ENCODE peak calls at places on chromosomes 2 and 18, in six cellular contexts. V, O, N, W, E and J are unnamed samples.

GRCh38 chr2:28054916-28055315 is 164.4 kb downstream of the BABAM2 start:
- DNase-seq in W (peak), O (no peak), V (no peak), N (peak), E (no peak), J (no peak)

GRCh38 chr18:36697905-36698304 is 130.9 kb downstream of the TPGS2 start:
- DNase-seq in E (no peak), O (peak), V (peak), N (peak), W (peak), J (no peak)

GRCh38 chr2:215613265-215613664 is 177.4 kb upstream of the FN1 start:
- DNase-seq in N (no peak), E (no peak), W (no peak), V (no peak), O (no peak), J (no peak)

GRCh38 chr2:170022692-170023091 is 155.3 kb upstream of the MYO3B start:
- DNase-seq in N (peak), O (peak), W (peak), E (no peak), V (peak), J (no peak)

GRCh38 chr2:7999683-8000476 is 682.0 kb upstream of the ID2 start:
- DNase-seq in E (no peak), W (no peak), N (no peak), O (no peak), V (no peak), J (no peak)

GRCh38 chr2:17479875-17480274 is 38.4 kb downstream of the RAD51AP2 start:
- DNase-seq in W (peak), V (no peak), E (no peak), N (peak), O (peak), J (no peak)

GRCh38 chr2:26598336-26599006 is 42.7 kb downstream of the CIB4 start:
- DNase-seq in W (no peak), E (peak), V (no peak), N (no peak), O (no peak), J (no peak)

GRCh38 chr2:138421315-138421970 is 80.1 kb upstream of the SPOPL start:
- DNase-seq in E (no peak), W (peak), N (no peak), V (peak), O (peak), J (no peak)

GRCh38 chr2:156787517-156787916 is 351.3 kb downstream of the GPD2 start:
- DNase-seq in E (no peak), N (no peak), O (no peak), V (no peak), W (no peak), J (no peak)

GRCh38 chr18:58639751-58640427 is 11.0 kb upstream of the ALPK2 start:
- DNase-seq in W (peak), V (peak), E (no peak), O (peak), N (peak), J (no peak)

GRCh38 chr2:163558286-163559009 is 177.4 kb downstream of the FIGN start:
- DNase-seq in O (no peak), E (no peak), W (no peak), V (no peak), N (no peak), J (no peak)

GRCh38 chr2:69054431-69054830 is 41.5 kb downstream of the ANTXR1 start:
- DNase-seq in N (no peak), E (no peak), V (peak), O (peak), W (peak), J (peak)

GRCh38 chr2:216743781-216744180 is 48.4 kb upstream of the IGFBP5 start:
- DNase-seq in E (no peak), V (no peak), W (no peak), N (no peak), O (no peak), J (no peak)

GRCh38 chr2:27305516-27305915 is 2.7 kb downstream of the UCN start:
- DNase-seq in V (no peak), E (no peak), W (no peak), N (no peak), O (no peak), J (no peak)

GRCh38 chr18:13500227-13500865 is 226.0 kb downstream of the FAM210A start:
- DNase-seq in O (peak), W (peak), V (peak), E (peak), N (peak), J (peak)

GRCh38 chr18:70068981-70069380 is 121.3 kb upstream of the CD226 start:
- DNase-seq in W (no peak), V (no peak), O (no peak), E (no peak), N (no peak), J (no peak)

GRCh38 chr2:8662239-8662879 is 19.5 kb upstream of the ID2 start:
- DNase-seq in E (no peak), W (peak), O (peak), V (peak), N (peak), J (no peak)

GRCh38 chr2:219207884-219208740 is 1.5 kb downstream of the ZFAND2B start:
- DNase-seq in E (no peak), O (peak), V (peak), W (peak), N (peak), J (no peak)

GRCh38 chr2:175855794-175856453 is 146.1 kb downstream of the LNPK start:
- DNase-seq in E (no peak), N (peak), W (no peak), O (no peak), V (peak), J (no peak)

DNA sequence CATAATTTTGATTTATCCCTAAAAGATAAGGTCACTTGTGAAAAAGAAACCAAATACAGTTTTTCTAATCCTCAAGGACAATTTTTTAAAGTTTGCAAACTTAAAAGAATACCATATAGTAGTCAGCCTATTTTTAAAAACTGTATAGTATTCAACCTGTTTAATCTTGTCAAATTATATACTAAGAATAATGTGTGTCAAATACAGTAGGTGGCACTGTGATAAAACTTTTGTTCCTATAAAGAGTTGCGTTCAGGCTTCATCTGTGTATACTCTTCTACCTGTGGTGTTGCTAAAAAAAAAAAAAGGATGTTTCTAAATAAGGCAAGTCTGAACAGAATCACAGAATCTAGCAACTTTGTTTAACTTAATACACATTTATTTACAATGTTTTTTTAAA is 68.6 kb downstream of the CCDC138 start:
- DNase-seq in E (no peak), W (peak), O (peak), V (peak), N (no peak), J (no peak)
- TF ChIP-seq CTCF in E (no peak), W (peak), O (no peak), V (peak), N (no peak), J (peak)

DNA sequence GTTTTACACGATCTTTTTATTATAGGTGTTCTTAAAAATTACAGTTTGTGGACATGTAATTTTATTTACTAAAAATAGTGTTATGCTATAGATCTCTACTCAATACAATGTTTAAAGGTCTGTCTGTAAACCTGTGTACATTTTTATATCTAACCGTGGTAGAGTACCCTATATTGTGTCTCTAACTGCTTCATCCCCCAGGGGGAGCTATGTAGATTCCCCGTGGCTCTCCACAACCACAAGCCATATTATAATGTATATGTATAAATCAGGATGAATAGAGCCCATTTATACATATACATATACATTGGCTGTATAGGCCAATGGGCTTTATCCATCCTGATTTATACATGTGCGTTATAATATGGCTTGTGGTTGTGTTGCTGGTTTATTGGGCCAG is 59.4 kb downstream of the ADAM23 start:
- DNase-seq in O (no peak), E (no peak), N (no peak), W (no peak), V (no peak), J (no peak)
- TF ChIP-seq CTCF in O (no peak), E (no peak), N (no peak), W (no peak), V (no peak), J (no peak)

GRCh38 chr2:120780402-120780801 is 44.7 kb downstream of the GLI2 start:
- DNase-seq in V (no peak), N (no peak), O (no peak), E (no peak), W (peak), J (no peak)
- TF ChIP-seq CTCF in V (no peak), N (no peak), O (no peak), E (no peak), W (no peak), J (no peak)

DNA sequence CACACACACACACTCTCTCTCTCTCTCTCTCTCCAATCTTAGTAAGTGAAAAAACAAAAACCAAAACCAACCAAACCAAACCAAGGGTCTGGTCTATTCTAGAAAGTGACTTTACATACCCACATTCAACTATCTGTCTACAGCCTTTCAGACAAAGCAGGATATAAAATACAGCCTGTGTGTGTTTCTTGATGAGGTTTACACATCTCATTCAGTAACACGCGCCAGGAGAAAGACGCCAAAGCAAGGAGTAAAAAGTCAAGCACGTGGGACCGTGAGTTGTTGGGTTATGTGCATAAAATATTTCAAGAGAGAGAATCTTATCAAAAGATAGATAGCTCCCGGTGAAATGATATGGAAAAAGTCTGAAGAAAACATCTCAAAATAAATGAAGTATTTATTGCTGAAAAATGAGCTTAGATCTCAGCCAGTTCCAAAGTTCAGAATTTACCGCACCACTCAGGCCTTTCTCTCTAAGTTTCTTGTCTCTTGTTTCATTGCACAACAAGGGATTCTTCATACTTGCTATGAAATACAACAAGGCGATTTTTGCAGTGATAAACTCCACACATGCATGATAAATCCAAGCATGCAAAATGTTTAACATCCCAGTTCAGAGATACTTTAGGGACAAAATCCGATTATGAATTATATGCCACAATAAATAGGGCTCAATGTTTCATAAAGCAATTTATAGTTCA is 159.2 kb upstream of the REV1 start:
- DNase-seq in W (no peak), E (no peak), N (no peak), V (peak), O (no peak), J (no peak)
- TF ChIP-seq CTCF in W (no peak), E (no peak), N (no peak), V (no peak), O (no peak), J (no peak)

GRCh38 chr2:142734770-142735169 is 142.7 kb upstream of the KYNU start:
- DNase-seq in E (no peak), V (no peak), O (no peak), N (no peak), W (peak), J (no peak)

DNA sequence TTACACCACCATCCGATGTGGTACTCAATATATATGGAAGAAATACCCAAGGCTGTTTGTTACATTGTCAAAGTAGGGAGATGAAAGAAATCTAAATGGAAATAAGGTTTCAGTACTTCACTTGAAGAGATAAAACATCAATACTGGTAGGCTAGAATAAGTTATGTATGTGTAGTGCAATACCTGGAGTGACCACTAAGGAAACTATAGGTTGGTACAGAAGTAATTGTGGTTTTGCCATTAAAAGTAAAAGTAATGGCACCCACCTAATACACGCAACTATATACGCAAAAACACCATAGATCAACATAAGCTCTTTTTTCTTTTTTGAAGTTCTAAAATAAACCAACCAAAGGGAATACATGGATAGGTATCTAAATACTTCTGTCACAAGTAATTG is 143.2 kb upstream of the KYNU start:
- DNase-seq in O (no peak), E (no peak), N (no peak), W (no peak), V (no peak), J (no peak)
- TF ChIP-seq CTCF in O (peak), E (peak), N (no peak), W (peak), V (no peak), J (no peak)

DNA sequence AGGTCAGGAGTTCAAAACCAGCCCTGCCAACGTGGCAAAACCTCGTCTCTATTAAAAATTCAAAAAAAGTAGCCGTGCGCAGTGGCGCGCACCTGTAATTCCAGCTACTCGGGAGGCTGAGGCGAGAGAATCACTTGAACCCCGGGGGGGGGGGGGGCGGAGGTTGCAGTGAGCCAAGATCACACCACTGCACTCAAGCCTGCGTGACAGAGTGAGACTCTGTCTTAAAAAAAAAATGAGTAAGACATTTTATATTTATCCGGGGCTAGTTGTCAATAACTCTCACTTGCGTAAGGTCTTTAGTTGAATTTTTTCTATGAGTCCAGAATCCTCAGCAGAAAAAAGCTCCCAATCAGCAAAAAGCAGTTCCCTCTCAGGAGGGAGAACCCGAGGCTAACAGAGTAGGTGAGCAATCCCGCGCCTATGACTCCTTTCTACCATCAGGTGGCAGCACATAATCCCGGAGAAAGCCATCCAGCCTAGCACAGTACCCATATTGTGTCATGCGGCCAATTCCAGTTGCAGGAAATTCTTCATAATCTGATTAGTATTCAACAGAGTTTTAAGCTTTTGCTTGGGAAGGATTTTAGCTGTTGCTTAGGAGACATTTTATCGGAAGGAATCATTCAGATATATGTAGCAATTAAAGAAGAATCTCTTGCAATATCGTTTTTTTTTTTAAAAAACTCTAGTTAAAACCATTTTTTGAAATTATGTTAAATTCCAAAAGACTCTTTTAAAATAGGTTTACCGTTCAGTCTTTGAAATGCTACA is 11.9 kb upstream of the CRYGA start:
- DNase-seq in O (peak), W (peak), V (peak), E (peak), N (peak), J (peak)
- TF ChIP-seq CTCF in O (peak), W (peak), V (peak), E (peak), N (peak), J (peak)

DNA sequence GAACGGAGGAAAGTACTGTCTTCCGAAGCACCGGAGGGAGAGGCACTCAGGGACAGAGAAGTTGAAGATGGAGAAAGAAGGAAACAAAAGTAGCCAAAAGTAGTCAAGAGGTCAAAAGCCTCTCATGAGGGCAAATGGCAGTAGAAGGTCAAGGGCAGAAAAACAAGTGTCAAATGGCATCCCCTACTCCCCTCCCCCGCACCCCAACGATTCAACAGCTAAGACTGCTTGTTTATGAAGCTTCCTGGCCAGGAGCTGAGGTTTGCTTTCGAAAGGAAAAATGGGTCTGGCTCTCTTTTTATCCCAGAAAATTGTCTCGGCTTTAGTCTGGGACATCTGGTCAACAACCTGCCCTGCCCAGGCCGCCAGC is 2.1 kb upstream of the TBR1 start:
- DNase-seq in N (no peak), W (no peak), O (no peak), E (no peak), V (no peak), J (no peak)
- TF ChIP-seq CTCF in N (no peak), W (no peak), O (no peak), E (no peak), V (no peak), J (no peak)

GRCh38 chr2:74548285-74548918 is 5.3 kb downstream of the LOXL3 start:
- DNase-seq in E (no peak), O (no peak), V (no peak), W (no peak), N (no peak), J (no peak)

GRCh38 chr2:74540291-74540690 is 10.6 kb downstream of the HTRA2 start:
- DNase-seq in E (no peak), N (no peak), V (peak), W (no peak), O (no peak), J (no peak)

GRCh38 chr2:74546004-74546403 is 7.7 kb downstream of the LOXL3 start:
- DNase-seq in E (no peak), V (no peak), O (no peak), N (no peak), W (no peak), J (no peak)

GRCh38 chr2:74542978-74543377 is 10.8 kb downstream of the LOXL3 start:
- DNase-seq in O (no peak), W (no peak), E (no peak), N (no peak), V (no peak), J (no peak)

GRCh38 chr2:74544634-74545033 is 9.1 kb downstream of the LOXL3 start:
- DNase-seq in N (no peak), E (no peak), W (no peak), O (no peak), V (no peak), J (peak)
- TF ChIP-seq CTCF in N (no peak), E (no peak), W (peak), O (no peak), V (no peak), J (peak)

GRCh38 chr2:234867882-234868285 is 83.9 kb upstream of the SH3BP4 start:
- DNase-seq in W (no peak), V (no peak), E (no peak), N (no peak), O (no peak), J (no peak)
- TF ChIP-seq CTCF in W (no peak), V (no peak), E (no peak), N (no peak), O (no peak), J (no peak)

DNA sequence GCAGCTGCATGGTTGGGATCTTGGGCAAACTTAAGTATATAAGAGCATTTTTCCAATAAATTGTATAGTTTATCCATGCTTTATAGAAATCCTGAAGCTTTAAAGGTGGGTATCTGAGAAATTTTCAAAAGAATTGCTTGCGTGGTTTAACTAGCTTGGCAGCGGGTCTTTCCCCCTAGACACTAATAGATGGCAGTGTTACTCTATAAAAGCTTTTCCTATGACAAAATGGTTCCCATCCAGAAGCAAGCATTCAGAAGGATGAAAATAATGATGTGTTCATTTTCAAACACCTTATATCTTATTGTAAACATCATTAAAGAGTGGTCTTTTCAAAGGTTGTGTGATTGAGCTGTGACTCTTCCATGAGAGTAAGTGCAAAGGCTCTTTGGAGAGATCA is 45.9 kb downstream of the KDM3A start:
- DNase-seq in E (no peak), V (no peak), N (no peak), O (no peak), W (no peak), J (no peak)
- TF ChIP-seq CTCF in E (no peak), V (no peak), N (no peak), O (no peak), W (no peak), J (no peak)